ENCODE peak calls at places on chromosomes 3 and 15, in seven cellular contexts. V, Y, U, E, N, C and H are unnamed samples.

GRCh38 chr15:81211376-81211775 is 14.7 kb downstream of the IL16 start:
- DNase-seq in V (no peak), Y (no peak), U (no peak), E (no peak), N (no peak), C (no peak), H (no peak)

GRCh38 chr15:36796161-36796560 is 216.7 kb downstream of the CDIN1 start:
- DNase-seq in V (no peak), Y (no peak), U (no peak), E (no peak), N (no peak), C (no peak), H (no peak)

GRCh38 chr3:196246612-196247308 is 30.4 kb downstream of the SLC51A start:
- DNase-seq in V (no peak), Y (peak; percentile 60), U (no peak), E (no peak), N (peak; percentile 74), C (peak; percentile 43), H (peak; percentile 54)

GRCh38 chr3:50186096-50186495 is 5.3 kb upstream of the GNAT1 start:
- DNase-seq in V (no peak), Y (no peak), U (no peak), E (no peak), N (no peak), C (no peak), H (no peak)

GRCh38 chr15:44340410-44340809 is 51.9 kb downstream of the GOLM2 start:
- DNase-seq in V (peak; percentile 38), Y (peak; percentile 90), U (no peak), E (peak; percentile 15), N (peak; percentile 67), C (peak; percentile 53), H (peak; percentile 83)

GRCh38 chr3:120344349-120344748 is 4.8 kb downstream of the LRRC58 start:
- DNase-seq in V (no peak), Y (peak; percentile 48), U (no peak), E (no peak), N (peak; percentile 18), C (no peak), H (peak; percentile 17)

GRCh38 chr15:52575072-52575471 is 6.2 kb upstream of the ARPP19 start:
- DNase-seq in V (no peak), Y (no peak), U (no peak), E (no peak), N (no peak), C (no peak), H (no peak)

GRCh38 chr15:93030430-93031102 is 58.4 kb downstream of the RGMA start:
- DNase-seq in V (peak; percentile 26), Y (peak; percentile 50), U (peak; percentile 78), E (peak; percentile 79), N (peak; percentile 68), C (no peak), H (peak; percentile 76)

GRCh38 chr15:25542648-25543047 is 103.8 kb upstream of the UBE3A start:
- DNase-seq in V (no peak), Y (no peak), U (no peak), E (no peak), N (no peak), C (no peak), H (no peak)

GRCh38 chr3:13145131-13145825 is 72.0 kb upstream of the IQSEC1 start:
- DNase-seq in V (no peak), Y (no peak), U (no peak), E (no peak), N (no peak), C (no peak), H (no peak)

GRCh38 chr3:57158813-57159678 is 6.1 kb downstream of the IL17RD start:
- DNase-seq in V (no peak), Y (no peak), U (no peak), E (no peak), N (no peak), C (no peak), H (peak; percentile 24)

GRCh38 chr3:43580181-43580580 is 41.6 kb downstream of the ANO10 start:
- DNase-seq in V (no peak), Y (no peak), U (no peak), E (no peak), N (no peak), C (no peak), H (no peak)

GRCh38 chr3:129173206-129173605 is 10.5 kb downstream of the CNBP start:
- DNase-seq in V (no peak), Y (no peak), U (no peak), E (no peak), N (no peak), C (no peak), H (no peak)

GRCh38 chr3:84904212-84904611 is 54.6 kb upstream of the CADM2 start:
- DNase-seq in V (no peak), Y (no peak), U (no peak), E (no peak), N (no peak), C (no peak), H (no peak)

GRCh38 chr3:14757153-14757700 is 61.5 kb upstream of the FGD5 start:
- DNase-seq in V (no peak), Y (no peak), U (no peak), E (no peak), N (no peak), C (no peak), H (no peak)

GRCh38 chr3:61564405-61565059 is 3.2 kb downstream of the PTPRG start:
- DNase-seq in V (peak; percentile 27), Y (peak; percentile 69), U (peak; percentile 88), E (peak; percentile 32), N (peak; percentile 73), C (no peak), H (peak; percentile 70)

GRCh38 chr15:63395730-63396545 is 14.3 kb upstream of the CA12 start:
- DNase-seq in V (no peak), Y (no peak), U (no peak), E (no peak), N (no peak), C (no peak), H (no peak)

GRCh38 chr3:61701019-61701418 is 139.6 kb downstream of the PTPRG start:
- DNase-seq in V (no peak), Y (no peak), U (no peak), E (no peak), N (no peak), C (no peak), H (no peak)